ENCODE peak calls at places on chromosomes 12 and 14, in six cellular contexts. One of them, this sample, is unnamed.

GRCh38 chr14:92203116-92203515 is 81.3 kb downstream of the CPSF2 start:
- DNase-seq in fibroblast of lung: no peak
- DNase-seq in GM23248: no peak
- DNase-seq in hepatocyte: no peak
- DNase-seq in transverse colon: no peak
- DNase-seq in cardiac muscle cell: no peak
- DNase-seq in this sample: no peak

GRCh38 chr14:20539906-20540305 is 20.9 kb downstream of the RNASE9 start:
- DNase-seq in hepatocyte: no peak
- DNase-seq in cardiac muscle cell: no peak
- DNase-seq in transverse colon: no peak
- DNase-seq in fibroblast of lung: no peak
- DNase-seq in GM23248: no peak
- DNase-seq in this sample: no peak

GRCh38 chr12:93624595-93625294 is 52.3 kb downstream of the SOCS2 start:
- DNase-seq in GM23248: peak
- DNase-seq in cardiac muscle cell: peak
- DNase-seq in transverse colon: no peak
- DNase-seq in fibroblast of lung: peak
- DNase-seq in hepatocyte: peak
- DNase-seq in this sample: no peak

GRCh38 chr12:87828384-87828973 is 200.7 kb downstream of the C12orf50 start:
- DNase-seq in GM23248: no peak
- DNase-seq in cardiac muscle cell: no peak
- DNase-seq in fibroblast of lung: no peak
- DNase-seq in hepatocyte: no peak
- DNase-seq in transverse colon: no peak
- DNase-seq in this sample: no peak

GRCh38 chr12:75820848-75821578 is 210.6 kb downstream of the PHLDA1 start:
- DNase-seq in fibroblast of lung: peak
- DNase-seq in GM23248: peak
- DNase-seq in hepatocyte: no peak
- DNase-seq in cardiac muscle cell: peak
- DNase-seq in transverse colon: peak
- DNase-seq in this sample: peak

GRCh38 chr14:27366596-27366995 is 768.8 kb upstream of the NOVA1 start:
- DNase-seq in GM23248: no peak
- DNase-seq in fibroblast of lung: peak
- DNase-seq in transverse colon: no peak
- DNase-seq in cardiac muscle cell: no peak
- DNase-seq in hepatocyte: no peak
- DNase-seq in this sample: no peak

GRCh38 chr14:69980457-69981414 is 101.5 kb downstream of the SMOC1 start:
- DNase-seq in GM23248: no peak
- DNase-seq in cardiac muscle cell: peak
- DNase-seq in hepatocyte: no peak
- DNase-seq in fibroblast of lung: no peak
- DNase-seq in transverse colon: no peak
- DNase-seq in this sample: peak

GRCh38 chr14:65880507-65880906 is 468.0 kb downstream of the FUT8 start:
- DNase-seq in cardiac muscle cell: peak
- DNase-seq in fibroblast of lung: no peak
- DNase-seq in transverse colon: no peak
- DNase-seq in hepatocyte: no peak
- DNase-seq in GM23248: peak
- DNase-seq in this sample: no peak

GRCh38 chr14:96781371-96781770 is 15.8 kb upstream of the VRK1 start:
- DNase-seq in fibroblast of lung: no peak
- DNase-seq in GM23248: no peak
- DNase-seq in hepatocyte: no peak
- DNase-seq in transverse colon: no peak
- DNase-seq in cardiac muscle cell: no peak
- DNase-seq in this sample: no peak

GRCh38 chr12:14157129-14157747 is 175.8 kb upstream of the GRIN2B start:
- DNase-seq in GM23248: no peak
- DNase-seq in fibroblast of lung: no peak
- DNase-seq in cardiac muscle cell: no peak
- DNase-seq in hepatocyte: no peak
- DNase-seq in transverse colon: no peak
- DNase-seq in this sample: no peak

GRCh38 chr12:128463881-128464280 is 196.9 kb downstream of the TMEM132C start:
- DNase-seq in transverse colon: no peak
- DNase-seq in GM23248: no peak
- DNase-seq in hepatocyte: no peak
- DNase-seq in fibroblast of lung: no peak
- DNase-seq in cardiac muscle cell: no peak
- DNase-seq in this sample: no peak

GRCh38 chr14:71628433-71628832 is 303.8 kb upstream of the RGS6 start:
- DNase-seq in fibroblast of lung: no peak
- DNase-seq in transverse colon: no peak
- DNase-seq in hepatocyte: no peak
- DNase-seq in GM23248: no peak
- DNase-seq in cardiac muscle cell: no peak
- DNase-seq in this sample: no peak

GRCh38 chr14:92553456-92553855 is 39.9 kb downstream of the RIN3 start:
- DNase-seq in hepatocyte: peak
- DNase-seq in fibroblast of lung: peak
- DNase-seq in GM23248: peak
- DNase-seq in transverse colon: no peak
- DNase-seq in cardiac muscle cell: peak
- DNase-seq in this sample: no peak

GRCh38 chr12:124332900-124333299 is 38.0 kb downstream of the RFLNA start:
- DNase-seq in cardiac muscle cell: no peak
- DNase-seq in transverse colon: no peak
- DNase-seq in hepatocyte: no peak
- DNase-seq in GM23248: no peak
- DNase-seq in fibroblast of lung: no peak
- DNase-seq in this sample: no peak

GRCh38 chr12:113987261-113988063 is 21.3 kb upstream of the RBM19 start:
- DNase-seq in cardiac muscle cell: no peak
- DNase-seq in hepatocyte: peak
- DNase-seq in fibroblast of lung: no peak
- DNase-seq in transverse colon: no peak
- DNase-seq in GM23248: no peak
- DNase-seq in this sample: no peak

DNA sequence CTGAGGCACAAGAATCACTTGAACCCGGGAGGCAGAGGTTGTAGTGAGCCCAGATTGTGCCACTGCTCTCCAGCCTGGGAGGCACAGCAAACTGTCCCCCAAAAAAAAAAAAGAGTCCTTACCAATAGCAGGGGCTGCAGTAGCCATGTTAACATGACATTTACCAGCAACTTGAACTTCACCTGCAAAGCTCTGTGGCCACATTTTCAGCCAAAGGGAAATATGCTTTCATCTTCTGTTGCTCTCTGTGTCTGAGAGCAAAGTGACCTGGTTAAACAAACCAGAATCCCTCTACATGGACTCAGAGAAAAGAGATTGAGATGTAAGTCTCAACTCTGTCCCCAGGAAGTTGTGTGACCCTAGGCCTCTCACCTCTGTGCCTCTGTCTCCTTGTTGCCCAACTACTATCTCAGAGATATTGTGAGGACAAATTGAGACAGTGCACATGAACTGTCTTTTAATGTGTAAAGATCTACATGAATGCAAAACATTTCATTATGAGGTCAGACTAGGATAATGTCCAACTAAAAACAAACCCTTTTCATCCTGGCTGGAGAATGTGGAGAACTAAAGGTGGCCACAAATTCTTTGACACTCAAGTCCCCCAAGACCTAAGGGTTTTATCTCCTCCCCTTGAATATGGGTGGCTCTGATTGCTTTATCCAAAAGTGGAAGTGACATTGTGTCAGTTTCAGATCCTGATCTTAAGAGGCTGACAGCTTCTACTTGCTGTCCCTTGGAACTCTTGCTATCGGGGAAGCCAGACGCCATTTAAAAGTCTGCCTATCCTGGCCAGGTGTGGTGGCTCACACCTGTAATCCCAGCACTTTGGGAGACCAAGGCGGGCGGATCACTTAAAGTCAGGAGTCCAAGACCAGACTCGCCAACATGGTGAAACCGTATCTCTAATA is 24.7 kb upstream of the P2RX4 start:
- DNase-seq in transverse colon: no peak
- DNase-seq in GM23248: no peak
- DNase-seq in fibroblast of lung: no peak
- DNase-seq in cardiac muscle cell: no peak
- DNase-seq in hepatocyte: no peak
- DNase-seq in this sample: no peak
- H3K27ac ChIP-seq in transverse colon: no peak
- H3K27ac ChIP-seq in GM23248: no peak
- H3K27ac ChIP-seq in fibroblast of lung: no peak
- H3K27ac ChIP-seq in cardiac muscle cell: peak
- H3K27ac ChIP-seq in hepatocyte: no peak
- H3K27ac ChIP-seq in this sample: no peak

GRCh38 chr12:129870146-129870545 is 33.7 kb downstream of the TMEM132D start:
- DNase-seq in cardiac muscle cell: no peak
- DNase-seq in transverse colon: no peak
- DNase-seq in fibroblast of lung: no peak
- DNase-seq in GM23248: no peak
- DNase-seq in hepatocyte: no peak
- DNase-seq in this sample: no peak

GRCh38 chr12:129870796-129871195 is 33.0 kb downstream of the TMEM132D start:
- DNase-seq in fibroblast of lung: no peak
- DNase-seq in transverse colon: no peak
- DNase-seq in cardiac muscle cell: no peak
- DNase-seq in GM23248: no peak
- DNase-seq in hepatocyte: no peak
- DNase-seq in this sample: no peak

GRCh38 chr12:129873458-129873857 is 30.4 kb downstream of the TMEM132D start:
- DNase-seq in transverse colon: no peak
- DNase-seq in hepatocyte: no peak
- DNase-seq in GM23248: no peak
- DNase-seq in fibroblast of lung: peak
- DNase-seq in cardiac muscle cell: no peak
- DNase-seq in this sample: no peak

GRCh38 chr12:129868566-129868965 is 35.3 kb downstream of the TMEM132D start:
- DNase-seq in transverse colon: no peak
- DNase-seq in GM23248: no peak
- DNase-seq in fibroblast of lung: no peak
- DNase-seq in hepatocyte: no peak
- DNase-seq in cardiac muscle cell: no peak
- DNase-seq in this sample: no peak

GRCh38 chr12:129871991-129872969 is 31.5 kb downstream of the TMEM132D start:
- DNase-seq in fibroblast of lung: no peak
- DNase-seq in transverse colon: no peak
- DNase-seq in hepatocyte: no peak
- DNase-seq in GM23248: no peak
- DNase-seq in cardiac muscle cell: no peak
- DNase-seq in this sample: no peak
- H3K27ac ChIP-seq in fibroblast of lung: no peak
- H3K27ac ChIP-seq in transverse colon: no peak
- H3K27ac ChIP-seq in hepatocyte: no peak
- H3K27ac ChIP-seq in GM23248: no peak
- H3K27ac ChIP-seq in cardiac muscle cell: no peak
- H3K27ac ChIP-seq in this sample: no peak

GRCh38 chr12:47904647-47905312 is at the start of gene VDR:
- DNase-seq in GM23248: peak
- DNase-seq in hepatocyte: peak
- DNase-seq in transverse colon: peak
- DNase-seq in cardiac muscle cell: peak
- DNase-seq in fibroblast of lung: peak
- DNase-seq in this sample: no peak

GRCh38 chr12:47902131-47902639 is 2.6 kb downstream of the VDR start:
- DNase-seq in cardiac muscle cell: no peak
- DNase-seq in GM23248: no peak
- DNase-seq in fibroblast of lung: no peak
- DNase-seq in transverse colon: no peak
- DNase-seq in hepatocyte: no peak
- DNase-seq in this sample: no peak

GRCh38 chr12:47905313-47905730 is 528 bp upstream of the VDR start:
- DNase-seq in transverse colon: peak
- DNase-seq in cardiac muscle cell: no peak
- DNase-seq in GM23248: peak
- DNase-seq in fibroblast of lung: peak
- DNase-seq in hepatocyte: peak
- DNase-seq in this sample: no peak

GRCh38 chr12:47903151-47903611 is 1.6 kb downstream of the VDR start:
- DNase-seq in transverse colon: peak
- DNase-seq in cardiac muscle cell: peak
- DNase-seq in GM23248: peak
- DNase-seq in fibroblast of lung: peak
- DNase-seq in hepatocyte: peak
- DNase-seq in this sample: no peak

DNA sequence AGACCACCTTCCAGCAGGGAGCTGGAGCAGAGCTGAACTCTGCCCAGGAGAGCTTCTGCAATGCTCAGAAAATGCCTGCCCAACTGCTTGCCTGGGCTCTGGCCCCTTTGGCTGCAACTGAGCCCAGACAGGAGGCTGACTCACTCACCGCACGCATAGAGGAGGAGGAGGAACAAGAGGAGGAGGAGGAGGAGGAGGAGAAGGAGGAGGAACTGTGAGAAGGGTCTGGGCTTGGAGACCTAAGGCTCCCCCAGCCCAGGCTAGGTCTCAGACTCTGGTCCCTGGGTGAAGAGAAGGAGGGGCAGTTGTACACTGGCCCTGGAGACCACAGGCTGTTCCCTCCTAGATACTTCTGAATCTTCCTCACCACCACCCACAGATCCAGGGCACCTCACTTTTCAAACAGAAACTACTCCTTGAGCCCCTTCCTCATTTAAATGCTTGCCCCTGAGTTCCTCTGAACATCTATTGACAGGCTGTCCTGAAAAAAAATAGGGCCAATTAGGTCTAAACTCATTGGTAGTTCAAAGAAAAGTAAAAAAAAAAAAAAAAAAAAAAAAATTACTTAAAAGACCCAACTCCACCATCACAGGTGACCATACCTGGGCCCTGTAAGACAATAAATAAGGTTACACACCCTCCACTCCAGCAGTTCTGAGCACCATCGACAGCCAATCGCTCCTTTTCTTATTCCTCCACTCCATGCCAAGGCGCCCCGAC is 707 bp downstream of the VDR start:
- DNase-seq in GM23248: peak
- DNase-seq in hepatocyte: peak
- DNase-seq in cardiac muscle cell: peak
- DNase-seq in transverse colon: peak
- DNase-seq in fibroblast of lung: peak
- DNase-seq in this sample: no peak
- H3K27ac ChIP-seq in GM23248: peak
- H3K27ac ChIP-seq in hepatocyte: peak
- H3K27ac ChIP-seq in cardiac muscle cell: no peak
- H3K27ac ChIP-seq in transverse colon: peak
- H3K27ac ChIP-seq in fibroblast of lung: peak
- H3K27ac ChIP-seq in this sample: no peak

GRCh38 chr14:68693926-68694325 is 98.9 kb downstream of the ZFP36L1 start:
- DNase-seq in transverse colon: no peak
- DNase-seq in hepatocyte: no peak
- DNase-seq in cardiac muscle cell: no peak
- DNase-seq in GM23248: peak
- DNase-seq in fibroblast of lung: no peak
- DNase-seq in this sample: no peak

GRCh38 chr14:68694516-68695235 is 98.2 kb downstream of the ZFP36L1 start:
- DNase-seq in cardiac muscle cell: peak
- DNase-seq in transverse colon: no peak
- DNase-seq in fibroblast of lung: peak
- DNase-seq in GM23248: peak
- DNase-seq in hepatocyte: no peak
- DNase-seq in this sample: no peak

GRCh38 chr14:68691031-68691864 is 101.6 kb downstream of the ZFP36L1 start:
- DNase-seq in GM23248: no peak
- DNase-seq in fibroblast of lung: no peak
- DNase-seq in cardiac muscle cell: no peak
- DNase-seq in hepatocyte: no peak
- DNase-seq in transverse colon: no peak
- DNase-seq in this sample: no peak

GRCh38 chr14:68692216-68692615 is 100.7 kb downstream of the ZFP36L1 start:
- DNase-seq in cardiac muscle cell: no peak
- DNase-seq in transverse colon: no peak
- DNase-seq in GM23248: peak
- DNase-seq in hepatocyte: no peak
- DNase-seq in fibroblast of lung: no peak
- DNase-seq in this sample: no peak

GRCh38 chr14:68692916-68693771 is 99.7 kb downstream of the ZFP36L1 start:
- DNase-seq in fibroblast of lung: peak
- DNase-seq in transverse colon: no peak
- DNase-seq in hepatocyte: no peak
- DNase-seq in GM23248: peak
- DNase-seq in cardiac muscle cell: peak
- DNase-seq in this sample: no peak
- H3K27ac ChIP-seq in fibroblast of lung: no peak
- H3K27ac ChIP-seq in transverse colon: no peak
- H3K27ac ChIP-seq in hepatocyte: peak
- H3K27ac ChIP-seq in GM23248: peak
- H3K27ac ChIP-seq in cardiac muscle cell: no peak
- H3K27ac ChIP-seq in this sample: no peak